ENCODE peak calls at places on chromosomes 13 and 19, in five cellular contexts. S, C, W, A and K are unnamed samples.
A peak's percentile ranks its signal among the peaks of the same experiment; 100 is the strongest.

GRCh38 chr19:4547303-4548237 is 7.7 kb upstream of the LRG1 start:
- DNase-seq in A (no peak), S (no peak), C (no peak), W (no peak), K (no peak)

GRCh38 chr19:31348416-31349159 is 648 bp downstream of the TSHZ3 start:
- DNase-seq in W (peak; percentile 27), C (no peak), S (peak; percentile 31), A (no peak), K (no peak)

GRCh38 chr19:42540071-42540553 is 11.8 kb upstream of the CEACAM1 start:
- DNase-seq in S (no peak), A (no peak), C (no peak), W (no peak), K (no peak)

GRCh38 chr13:113129921-113130750 is 7.5 kb downstream of the F10 start:
- DNase-seq in W (no peak), A (peak; percentile 84), S (no peak), C (no peak), K (no peak)

GRCh38 chr13:70183041-70183440 is 74.8 kb upstream of the KLHL1 start:
- DNase-seq in C (no peak), S (no peak), A (no peak), W (no peak), K (no peak)

GRCh38 chr19:43618921-43619261 is 538 bp downstream of the ZNF428 start:
- DNase-seq in A (no peak), S (no peak), C (peak; percentile 30), W (no peak), K (peak; percentile 78)

GRCh38 chr13:34942732-34943674 is 933 bp downstream of the NBEA start:
- DNase-seq in W (no peak), S (no peak), A (no peak), C (no peak), K (peak; percentile 9)

GRCh38 chr13:101700598-101700997 is 248.1 kb downstream of the ITGBL1 start:
- DNase-seq in C (no peak), W (peak; percentile 50), A (no peak), S (peak; percentile 42), K (no peak)

GRCh38 chr13:109180905-109181425 is 551.6 kb downstream of the MYO16 start:
- DNase-seq in S (peak; percentile 95), A (no peak), W (no peak), C (no peak), K (no peak)

GRCh38 chr13:100521912-100522490 is 66.6 kb downstream of the GGACT start:
- DNase-seq in A (no peak), C (no peak), W (no peak), S (no peak), K (no peak)

GRCh38 chr19:40646564-40647254 is 43.7 kb downstream of the NUMBL start:
- DNase-seq in S (peak; percentile 33), C (no peak), A (no peak), W (no peak), K (no peak)

GRCh38 chr19:50662442-50663279 is 13.4 kb downstream of the C19orf81 start:
- DNase-seq in A (no peak), S (no peak), C (no peak), W (no peak), K (no peak)

GRCh38 chr19:31450696-31451095 is 101.5 kb upstream of the TSHZ3 start:
- DNase-seq in S (no peak), W (no peak), A (no peak), C (no peak), K (no peak)

GRCh38 chr13:111908391-111908790 is 158.6 kb upstream of the SOX1 start:
- DNase-seq in W (no peak), C (no peak), S (no peak), A (peak; percentile 80), K (no peak)

GRCh38 chr19:8401981-8402411 is 11.1 kb upstream of the MARCHF2 start:
- DNase-seq in A (no peak), S (no peak), W (no peak), C (no peak), K (no peak)
- TF ChIP-seq CTCF in A (no peak), S (no peak), W (no peak), C (no peak), K (no peak)

GRCh38 chr19:33878136-33878535 is 81.5 kb downstream of the KCTD15 start:
- DNase-seq in S (no peak), A (no peak), C (no peak), W (no peak), K (no peak)
- TF ChIP-seq CTCF in S (no peak), A (no peak), C (no peak), W (no peak), K (no peak)

GRCh38 chr13:91576590-91576989 is 178.2 kb downstream of the GPC5 start:
- DNase-seq in A (no peak), S (no peak), C (no peak), W (no peak), K (no peak)
- TF ChIP-seq CTCF in A (peak; percentile 31), S (no peak), C (peak; percentile 20), W (no peak), K (peak; percentile 41)

GRCh38 chr19:52464798-52465470 is 11.6 kb downstream of the ZNF578 start:
- DNase-seq in W (no peak), C (no peak), S (no peak), A (no peak), K (no peak)
- TF ChIP-seq CTCF in W (no peak), C (no peak), S (no peak), A (peak; percentile 28), K (no peak)

DNA sequence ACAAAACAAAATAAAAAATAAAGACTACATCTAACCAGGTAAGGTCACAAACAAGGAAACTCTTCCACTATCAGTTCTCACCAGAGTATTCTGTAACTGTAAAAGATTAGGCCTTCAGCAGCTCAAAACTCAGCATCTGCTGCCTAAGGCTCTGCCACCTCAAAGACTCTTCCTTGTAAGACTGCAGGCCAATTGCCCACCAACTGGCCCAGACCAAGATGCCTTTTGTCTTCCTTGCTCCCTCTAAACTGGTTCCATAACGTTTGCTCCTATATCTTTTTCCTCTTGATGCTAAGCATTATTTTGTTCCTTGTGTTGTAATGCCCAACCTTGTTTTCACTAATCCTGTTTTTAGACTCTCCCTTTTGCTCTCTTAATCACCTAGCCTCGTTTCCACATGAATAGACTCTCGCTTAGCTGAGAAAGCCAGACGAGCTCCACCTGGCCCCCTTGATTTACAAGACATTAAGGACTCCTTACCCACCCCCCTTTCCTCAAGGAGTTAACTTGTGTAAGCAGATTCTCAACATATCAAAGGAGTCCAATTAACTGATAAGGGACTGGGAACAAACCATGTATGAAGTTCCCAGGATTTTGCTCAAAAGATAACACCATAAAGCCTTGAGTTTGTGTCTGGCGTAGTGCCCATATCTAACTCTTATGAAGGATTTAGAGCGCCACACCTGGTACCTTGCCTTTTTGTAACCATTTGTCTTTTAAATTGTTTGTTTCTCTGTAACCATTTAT is 1.5 kb downstream of the ZNF814 start:
- DNase-seq in S (no peak), A (no peak), W (no peak), C (no peak), K (no peak)
- TF ChIP-seq CTCF in S (no peak), A (no peak), W (no peak), C (peak; percentile 1), K (no peak)

GRCh38 chr13:73765651-73766384 is 368.4 kb downstream of the KLF12 start:
- DNase-seq in S (peak; percentile 23), W (peak; percentile 66), C (no peak), A (peak; percentile 84), K (no peak)
- TF ChIP-seq CTCF in S (no peak), W (no peak), C (no peak), A (no peak), K (no peak)

DNA sequence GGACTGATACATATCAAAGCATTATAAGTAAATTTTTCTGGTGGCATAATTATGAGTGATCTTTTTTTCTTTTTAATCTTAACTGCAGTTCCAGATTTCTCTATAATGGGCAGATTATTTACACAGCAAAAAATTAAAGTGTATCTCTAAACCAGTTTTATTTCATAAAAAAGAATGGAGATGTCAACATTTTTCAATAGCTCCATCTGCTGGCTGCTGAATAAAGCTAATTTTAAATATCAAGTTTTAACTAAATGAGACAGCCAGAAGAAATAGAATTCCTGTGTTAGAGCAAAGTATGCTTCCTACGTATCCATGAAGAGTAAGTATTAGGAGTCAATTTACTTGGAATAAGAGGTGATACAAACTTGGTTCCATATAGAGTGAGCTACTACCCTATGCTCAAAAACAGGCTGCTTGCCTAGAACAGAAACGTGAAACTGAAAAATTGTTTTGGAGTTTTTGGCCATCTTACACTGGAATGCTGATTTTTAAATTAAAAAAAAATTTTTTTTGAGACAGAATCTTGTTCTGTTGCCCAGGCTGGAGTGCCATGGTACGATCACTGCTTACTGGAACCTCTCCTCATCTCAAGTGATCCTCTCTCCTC is 5.0 kb upstream of the PDS5B start:
- DNase-seq in S (peak; percentile 39), A (no peak), C (no peak), W (no peak), K (peak; percentile 34)
- TF ChIP-seq CTCF in S (peak; percentile 63), A (peak; percentile 71), C (peak; percentile 63), W (peak; percentile 51), K (peak; percentile 56)